ENCODE peak calls at places on chromosome 22, in six cellular contexts. T is HFFc6, L is HCT116, C is IMR-90, V is GM06990, Y is GM23338. I is an unnamed sample.
A peak's percentile ranks its signal among the peaks of the same experiment; 100 is the strongest.

GRCh38 chr22:48209473-48210271 is 1447.2 kb downstream of the TBC1D22A start:
- DNase-seq in V (no peak), T (no peak), C (no peak), Y (no peak), L (no peak), I (no peak)

GRCh38 chr22:44353063-44353440 is 40.3 kb upstream of the SHISAL1 start:
- DNase-seq in Y (no peak), L (no peak), T (no peak), V (no peak), C (no peak), I (no peak)

GRCh38 chr22:23036684-23037428 is 33.5 kb upstream of the GNAZ start:
- DNase-seq in T (peak; percentile 64), V (no peak), L (no peak), Y (no peak), C (peak; percentile 41), I (no peak)

GRCh38 chr22:24728790-24729637 is 45.5 kb downstream of the PIWIL3 start:
- DNase-seq in C (peak; percentile 74), L (no peak), T (no peak), V (no peak), Y (peak; percentile 9), I (peak; percentile 58)

GRCh38 chr22:22394589-22394988 is 114.0 kb downstream of the ZNF280B start:
- DNase-seq in L (no peak), C (no peak), V (no peak), T (no peak), Y (no peak), I (no peak)

GRCh38 chr22:42270178-42270511 is 308 bp downstream of the TCF20 start:
- DNase-seq in T (no peak), V (no peak), Y (peak; percentile 70), C (no peak), L (peak; percentile 2), I (no peak)

GRCh38 chr22:36465232-36466021 is 16.0 kb downstream of the TXN2 start:
- DNase-seq in Y (no peak), T (peak; percentile 92), V (no peak), L (peak; percentile 86), C (peak; percentile 93), I (no peak)

GRCh38 chr22:32579533-32580220 is 105.1 kb downstream of the FBXO7 start:
- DNase-seq in V (no peak), C (peak; percentile 69), L (no peak), Y (no peak), T (peak; percentile 73), I (no peak)

GRCh38 chr22:29202231-29203192 is 3.2 kb upstream of the EMID1 start:
- DNase-seq in L (no peak), C (peak; percentile 55), V (peak; percentile 95), Y (peak; percentile 68), T (no peak), I (peak; percentile 21)

GRCh38 chr22:27124336-27125023 is 467.1 kb downstream of the MIAT start:
- DNase-seq in L (no peak), T (no peak), V (no peak), C (no peak), Y (no peak), I (no peak)

GRCh38 chr22:46294784-46295183 is 1.9 kb upstream of the GTSE1 start:
- DNase-seq in C (no peak), L (no peak), V (no peak), Y (no peak), T (no peak), I (no peak)

GRCh38 chr22:46299101-46299500 is 2.4 kb downstream of the GTSE1 start:
- DNase-seq in Y (no peak), C (no peak), T (no peak), L (no peak), V (no peak), I (no peak)

GRCh38 chr22:46295277-46295971 is 1.2 kb upstream of the GTSE1 start:
- DNase-seq in L (no peak), C (no peak), T (no peak), V (no peak), Y (no peak), I (no peak)

GRCh38 chr22:46297151-46297819 is 615 bp downstream of the GTSE1 start:
- DNase-seq in T (peak; percentile 51), Y (peak; percentile 54), C (peak; percentile 35), L (no peak), V (peak; percentile 47), I (no peak)

DNA sequence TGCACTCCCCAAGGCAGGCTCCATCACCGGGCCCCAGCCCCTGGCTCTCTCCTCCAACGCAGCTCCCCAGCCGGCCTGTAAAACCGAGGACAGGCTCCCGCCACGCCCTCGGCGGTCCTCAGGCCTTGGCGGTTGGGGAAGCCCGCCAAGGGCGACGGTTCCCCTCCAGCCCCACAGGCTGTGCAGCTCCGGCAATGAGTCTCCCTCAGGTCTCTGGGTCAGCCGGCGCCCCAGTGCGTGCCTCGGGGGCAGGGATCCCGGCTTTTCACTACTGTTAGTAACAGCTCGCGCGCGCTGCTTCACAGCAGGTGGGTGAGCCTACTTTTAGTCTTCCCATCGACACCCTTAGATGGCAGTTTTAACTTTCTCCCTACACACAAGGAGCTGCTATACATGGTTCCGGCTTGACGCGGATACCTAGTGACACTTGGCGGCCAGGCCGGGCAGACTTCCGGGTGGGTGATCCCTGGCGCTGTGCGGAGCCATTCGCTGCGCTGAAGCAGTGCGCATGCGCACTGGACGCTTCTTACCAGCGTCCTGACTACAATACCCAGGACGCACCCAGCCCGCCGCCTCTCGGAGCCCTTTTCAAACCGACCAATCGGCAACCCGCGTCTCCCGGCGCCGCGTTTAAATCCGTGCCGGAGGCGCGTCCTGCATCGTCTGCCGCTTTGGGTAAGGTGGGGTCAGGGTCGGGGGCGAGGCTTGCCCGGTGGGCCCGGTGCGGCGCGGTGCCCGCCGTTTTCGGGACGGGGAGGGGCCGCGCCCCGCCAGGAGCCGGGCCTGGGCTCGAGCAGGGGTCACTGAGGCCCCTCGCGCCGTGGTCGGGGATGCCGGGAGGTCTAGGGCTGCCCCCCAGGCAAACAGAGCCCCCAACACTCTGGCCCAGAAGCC is at the start of gene GTSE1:
- DNase-seq in C (peak; percentile 96), L (peak; percentile 93), Y (peak; percentile 99), V (peak; percentile 98), T (peak; percentile 96), I (peak; percentile 92)
- TF ChIP-seq CTCF in C (peak; percentile 32), L (no peak), Y (peak; percentile 30), V (peak; percentile 17), T (peak; percentile 32), I (peak; percentile 29)

GRCh38 chr22:34975721-34976120 is 90.2 kb upstream of the ISX start:
- DNase-seq in C (no peak), V (no peak), T (no peak), Y (peak; percentile 60), L (no peak), I (no peak)
- TF ChIP-seq CTCF in C (no peak), V (peak; percentile 16), T (no peak), Y (peak; percentile 71), L (peak; percentile 39), I (no peak)

GRCh38 chr22:39463931-39464390 is 7.1 kb downstream of the MGAT3 start:
- DNase-seq in V (no peak), C (no peak), Y (no peak), L (no peak), T (no peak), I (no peak)

GRCh38 chr22:39463277-39463676 is 6.5 kb downstream of the MGAT3 start:
- DNase-seq in Y (no peak), L (no peak), C (no peak), T (no peak), V (no peak), I (no peak)

GRCh38 chr22:39466228-39467006 is 9.6 kb downstream of the MGAT3 start:
- DNase-seq in Y (no peak), C (no peak), T (no peak), L (no peak), V (no peak), I (no peak)

GRCh38 chr22:39459681-39460080 is 2.9 kb downstream of the MGAT3 start:
- DNase-seq in Y (no peak), L (no peak), T (no peak), V (no peak), C (no peak), I (no peak)

DNA sequence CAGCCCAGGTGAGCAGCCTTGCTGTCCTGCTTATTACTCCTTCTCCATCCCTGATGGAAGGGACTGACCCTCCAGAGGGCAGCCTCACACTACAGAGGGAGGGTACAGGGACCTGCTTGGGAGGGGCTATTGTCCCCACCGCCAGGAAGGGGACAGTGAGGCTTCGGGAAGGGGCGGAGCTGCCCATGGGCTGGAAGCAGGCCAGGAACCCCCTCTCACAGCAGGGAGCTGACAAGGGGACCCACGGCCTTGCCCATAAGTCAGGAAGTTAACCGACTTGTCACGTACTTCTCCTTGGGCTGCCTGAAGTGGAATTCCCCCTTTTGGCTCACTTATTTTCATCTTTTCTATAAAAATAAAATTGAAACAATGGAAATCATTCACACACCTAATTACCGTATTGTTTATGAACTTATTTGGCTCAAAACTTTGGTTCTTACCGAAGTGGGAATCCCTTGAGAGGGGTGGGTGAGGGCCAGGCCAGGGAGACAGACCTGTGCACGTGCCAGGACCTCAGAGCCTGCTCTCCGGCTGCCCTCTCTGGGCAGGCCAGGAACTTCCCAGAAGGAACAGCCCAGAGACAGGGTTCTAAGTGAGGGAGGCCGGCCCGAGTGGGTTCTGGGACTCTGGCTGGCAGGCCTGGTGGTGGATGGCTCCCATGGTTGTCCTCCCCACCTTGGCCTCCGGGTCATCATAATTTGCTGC is 5.8 kb downstream of the MGAT3 start:
- DNase-seq in C (no peak), V (peak; percentile 57), T (no peak), L (no peak), Y (peak; percentile 53), I (no peak)
- TF ChIP-seq CTCF in C (no peak), V (peak; percentile 6), T (no peak), L (no peak), Y (peak; percentile 83), I (no peak)

DNA sequence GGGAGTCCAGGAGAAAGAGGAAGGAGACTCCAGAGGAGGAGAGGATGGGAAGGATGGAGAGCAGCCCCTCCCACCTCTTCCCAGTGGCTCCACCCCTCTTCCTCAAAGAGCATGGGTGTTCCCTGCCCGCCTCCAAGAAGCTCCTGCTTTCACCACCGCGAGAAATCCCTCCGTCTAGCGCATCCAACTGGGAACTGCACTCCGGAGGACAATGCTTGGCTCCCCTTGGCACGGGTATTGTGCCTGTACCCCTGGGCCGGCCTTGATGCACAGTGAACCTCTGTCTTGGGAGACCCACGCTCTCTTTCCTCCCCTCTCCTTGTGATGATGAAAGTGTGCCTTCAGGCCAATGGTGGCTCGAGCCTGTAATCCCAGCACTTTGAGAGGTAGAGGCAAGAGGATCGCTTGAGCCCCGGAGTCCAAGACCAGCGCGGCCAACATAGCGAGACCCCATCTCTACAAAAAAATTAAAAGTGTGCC is 14.9 kb upstream of the ADA2 start:
- DNase-seq in V (no peak), L (peak; percentile 34), C (no peak), Y (peak; percentile 99), T (no peak), I (no peak)
- TF ChIP-seq CTCF in V (no peak), L (peak; percentile 50), C (no peak), Y (peak; percentile 72), T (no peak), I (no peak)

I was measured in tibial nerve.